ENCODE peak calls at places on chromosome 1, in six cellular contexts. X is HCT116, O is amygdala, W is NCI-H2029, M is AG09309, I is body of pancreas. S is an unnamed sample.
A peak's percentile ranks its signal among the peaks of the same experiment; 100 is the strongest.

GRCh38 chr1:109438798-109439297 is 12.6 kb upstream of the PSMA5 start:
- DNase-seq in M (peak; percentile 88), W (no peak), X (peak; percentile 28), O (no peak), I (no peak), S (peak; percentile 10)

GRCh38 chr1:245503548-245503947 is 348.8 kb downstream of the KIF26B start:
- DNase-seq in W (no peak), X (no peak), I (no peak), O (no peak), M (no peak), S (no peak)

GRCh38 chr1:115135681-115136080 is 46.4 kb upstream of the TSPAN2 start:
- DNase-seq in M (no peak), I (no peak), W (no peak), X (no peak), O (no peak), S (no peak)

GRCh38 chr1:155514582-155515187 is 47.9 kb downstream of the ASH1L start:
- DNase-seq in M (no peak), W (no peak), I (no peak), O (no peak), X (no peak), S (no peak)

GRCh38 chr1:54904476-54905048 is 17.6 kb upstream of the DHCR24 start:
- DNase-seq in X (no peak), M (peak; percentile 55), I (no peak), W (no peak), O (no peak), S (no peak)

GRCh38 chr1:221776495-221777413 is 34.9 kb upstream of the DUSP10 start:
- DNase-seq in O (no peak), I (no peak), M (no peak), W (no peak), X (no peak), S (no peak)

GRCh38 chr1:8716238-8716637 is 101.2 kb downstream of the RERE start:
- DNase-seq in O (no peak), X (no peak), W (no peak), M (no peak), I (no peak), S (no peak)

GRCh38 chr1:162240643-162240976 is 136.0 kb downstream of the SPATA46 start:
- DNase-seq in X (no peak), I (no peak), O (no peak), M (no peak), W (no peak), S (no peak)

GRCh38 chr1:169102567-169102966 is 3.9 kb upstream of the ATP1B1 start:
- DNase-seq in I (peak; percentile 50), X (no peak), O (peak; percentile 71), M (no peak), W (peak; percentile 50), S (no peak)

GRCh38 chr1:38029725-38030511 is 16.7 kb downstream of the POU3F1 start:
- DNase-seq in W (no peak), I (peak; percentile 76), M (no peak), O (no peak), X (no peak), S (no peak)

S was measured in Panc1.